ENCODE peak calls at places on chromosomes 4 and X, in four cellular contexts. One of them, this sample, is unnamed.

GRCh38 chrX:31070057-31070468 is 1.8 kb downstream of the FTHL17 start:
- DNase-seq in A549: no peak
- DNase-seq in Peyer's patch: no peak
- DNase-seq in stomach: no peak
- DNase-seq in this sample: no peak

GRCh38 chr4:59770865-59771264 is 1429.3 kb upstream of the ADGRL3 start:
- DNase-seq in Peyer's patch: no peak
- DNase-seq in A549: no peak
- DNase-seq in stomach: no peak
- DNase-seq in this sample: no peak

GRCh38 chr4:10730019-10730418 is 45.5 kb upstream of the CLNK start:
- DNase-seq in A549: no peak
- DNase-seq in stomach: no peak
- DNase-seq in Peyer's patch: no peak
- DNase-seq in this sample: no peak

GRCh38 chr4:127403523-127404084 is 229.2 kb upstream of the INTU start:
- DNase-seq in Peyer's patch: no peak
- DNase-seq in stomach: no peak
- DNase-seq in A549: no peak
- DNase-seq in this sample: no peak

GRCh38 chr4:132383571-132384199 is 765.4 kb upstream of the PCDH10 start:
- DNase-seq in Peyer's patch: no peak
- DNase-seq in A549: no peak
- DNase-seq in stomach: no peak
- DNase-seq in this sample: no peak

GRCh38 chrX:24491741-24492140 is 26.7 kb downstream of the PDK3 start:
- DNase-seq in A549: no peak
- DNase-seq in Peyer's patch: no peak
- DNase-seq in stomach: no peak
- DNase-seq in this sample: no peak

GRCh38 chr4:54423066-54423465 is 194.0 kb downstream of the PDGFRA start:
- DNase-seq in stomach: no peak
- DNase-seq in A549: no peak
- DNase-seq in Peyer's patch: no peak
- DNase-seq in this sample: peak

GRCh38 chrX:40090961-40091360 is 6.8 kb downstream of the BCOR start:
- DNase-seq in A549: no peak
- DNase-seq in Peyer's patch: no peak
- DNase-seq in stomach: no peak
- DNase-seq in this sample: no peak

GRCh38 chr4:164136181-164136616 is 617.7 kb upstream of the SMIM31 start:
- DNase-seq in stomach: no peak
- DNase-seq in A549: no peak
- DNase-seq in Peyer's patch: no peak
- DNase-seq in this sample: no peak

GRCh38 chrX:11212741-11213140 is 80.5 kb upstream of the AMELX start:
- DNase-seq in stomach: no peak
- DNase-seq in A549: no peak
- DNase-seq in Peyer's patch: no peak
- DNase-seq in this sample: no peak

GRCh38 chr4:159946983-159947645 is 844.2 kb downstream of the RAPGEF2 start:
- DNase-seq in Peyer's patch: no peak
- DNase-seq in stomach: no peak
- DNase-seq in A549: peak
- DNase-seq in this sample: peak

GRCh38 chr4:8010618-8011017 is 71.0 kb upstream of the AFAP1 start:
- DNase-seq in stomach: peak
- DNase-seq in A549: no peak
- DNase-seq in Peyer's patch: no peak
- DNase-seq in this sample: no peak

GRCh38 chr4:91114386-91114785 is 987.2 kb downstream of the CCSER1 start:
- DNase-seq in stomach: no peak
- DNase-seq in A549: no peak
- DNase-seq in Peyer's patch: no peak
- DNase-seq in this sample: no peak

GRCh38 chrX:42491145-42491907 is 286.6 kb downstream of the PPP1R2C start:
- DNase-seq in stomach: no peak
- DNase-seq in Peyer's patch: no peak
- DNase-seq in A549: no peak
- DNase-seq in this sample: no peak

GRCh38 chr4:155079866-155080265 is 128.6 kb upstream of the NPY2R start:
- DNase-seq in Peyer's patch: no peak
- DNase-seq in A549: no peak
- DNase-seq in stomach: no peak
- DNase-seq in this sample: no peak

GRCh38 chr4:34181311-34181808 is 2063.0 kb downstream of the ARAP2 start:
- DNase-seq in A549: peak
- DNase-seq in stomach: no peak
- DNase-seq in Peyer's patch: no peak
- DNase-seq in this sample: no peak

GRCh38 chrX:3295731-3296130 is 50.7 kb downstream of the MXRA5 start:
- DNase-seq in Peyer's patch: no peak
- DNase-seq in A549: peak
- DNase-seq in stomach: no peak
- DNase-seq in this sample: no peak

GRCh38 chrX:108209006-108209554 is 117.5 kb downstream of the ATG4A start:
- DNase-seq in stomach: no peak
- DNase-seq in Peyer's patch: no peak
- DNase-seq in A549: no peak
- DNase-seq in this sample: no peak

GRCh38 chrX:49271341-49271740 is 1.7 kb downstream of the PPP1R3F start:
- DNase-seq in stomach: no peak
- DNase-seq in Peyer's patch: no peak
- DNase-seq in A549: no peak
- DNase-seq in this sample: no peak

GRCh38 chr4:81427605-81427922 is 44.1 kb downstream of the RASGEF1B start:
- DNase-seq in stomach: no peak
- DNase-seq in A549: no peak
- DNase-seq in Peyer's patch: no peak
- DNase-seq in this sample: no peak

GRCh38 chrX:19839770-19840254 is 47.6 kb downstream of the SH3KBP1 start:
- DNase-seq in Peyer's patch: no peak
- DNase-seq in stomach: no peak
- DNase-seq in A549: no peak
- DNase-seq in this sample: no peak

GRCh38 chrX:123884809-123885408 is 25.1 kb downstream of the XIAP start:
- DNase-seq in A549: peak
- DNase-seq in stomach: no peak
- DNase-seq in Peyer's patch: peak
- DNase-seq in this sample: peak

GRCh38 chrX:154784149-154784985 is 20.9 kb downstream of the MPP1 start:
- DNase-seq in stomach: no peak
- DNase-seq in Peyer's patch: no peak
- DNase-seq in A549: no peak
- DNase-seq in this sample: no peak

GRCh38 chr4:170687751-170688150 is 598.0 kb upstream of the AADAT start:
- DNase-seq in A549: no peak
- DNase-seq in stomach: no peak
- DNase-seq in Peyer's patch: no peak
- DNase-seq in this sample: no peak

GRCh38 chr4:38132140-38132673 is 172.0 kb downstream of the PTTG2 start:
- DNase-seq in A549: no peak
- DNase-seq in stomach: no peak
- DNase-seq in Peyer's patch: peak
- DNase-seq in this sample: no peak

GRCh38 chr4:173534439-173534838 is 4.4 kb upstream of the HAND2 start:
- DNase-seq in A549: no peak
- DNase-seq in Peyer's patch: no peak
- DNase-seq in stomach: no peak
- DNase-seq in this sample: no peak

GRCh38 chrX:71106427-71106826 is at the start of gene CXorf65:
- DNase-seq in Peyer's patch: no peak
- DNase-seq in stomach: no peak
- DNase-seq in A549: no peak
- DNase-seq in this sample: no peak

GRCh38 chr4:149161247-149161646 is 654.4 kb downstream of the IQCM start:
- DNase-seq in stomach: no peak
- DNase-seq in Peyer's patch: no peak
- DNase-seq in A549: no peak
- DNase-seq in this sample: no peak

GRCh38 chrX:151698485-151698884 is 3.2 kb downstream of the PRRG3 start:
- DNase-seq in stomach: no peak
- DNase-seq in A549: no peak
- DNase-seq in Peyer's patch: no peak
- DNase-seq in this sample: no peak

GRCh38 chr4:186900232-186900900 is 176.7 kb upstream of the FAT1 start:
- DNase-seq in Peyer's patch: no peak
- DNase-seq in stomach: no peak
- DNase-seq in A549: peak
- DNase-seq in this sample: peak

GRCh38 chr4:37528161-37528560 is 158.0 kb downstream of the RELL1 start:
- DNase-seq in Peyer's patch: no peak
- DNase-seq in A549: peak
- DNase-seq in stomach: peak
- DNase-seq in this sample: no peak

GRCh38 chr4:39036172-39036571 is 4.0 kb upstream of the TMEM156 start:
- DNase-seq in Peyer's patch: no peak
- DNase-seq in A549: peak
- DNase-seq in stomach: no peak
- DNase-seq in this sample: no peak

GRCh38 chr4:146104541-146104940 is 71.0 kb upstream of the LSM6 start:
- DNase-seq in stomach: no peak
- DNase-seq in Peyer's patch: no peak
- DNase-seq in A549: no peak
- DNase-seq in this sample: no peak

DNA sequence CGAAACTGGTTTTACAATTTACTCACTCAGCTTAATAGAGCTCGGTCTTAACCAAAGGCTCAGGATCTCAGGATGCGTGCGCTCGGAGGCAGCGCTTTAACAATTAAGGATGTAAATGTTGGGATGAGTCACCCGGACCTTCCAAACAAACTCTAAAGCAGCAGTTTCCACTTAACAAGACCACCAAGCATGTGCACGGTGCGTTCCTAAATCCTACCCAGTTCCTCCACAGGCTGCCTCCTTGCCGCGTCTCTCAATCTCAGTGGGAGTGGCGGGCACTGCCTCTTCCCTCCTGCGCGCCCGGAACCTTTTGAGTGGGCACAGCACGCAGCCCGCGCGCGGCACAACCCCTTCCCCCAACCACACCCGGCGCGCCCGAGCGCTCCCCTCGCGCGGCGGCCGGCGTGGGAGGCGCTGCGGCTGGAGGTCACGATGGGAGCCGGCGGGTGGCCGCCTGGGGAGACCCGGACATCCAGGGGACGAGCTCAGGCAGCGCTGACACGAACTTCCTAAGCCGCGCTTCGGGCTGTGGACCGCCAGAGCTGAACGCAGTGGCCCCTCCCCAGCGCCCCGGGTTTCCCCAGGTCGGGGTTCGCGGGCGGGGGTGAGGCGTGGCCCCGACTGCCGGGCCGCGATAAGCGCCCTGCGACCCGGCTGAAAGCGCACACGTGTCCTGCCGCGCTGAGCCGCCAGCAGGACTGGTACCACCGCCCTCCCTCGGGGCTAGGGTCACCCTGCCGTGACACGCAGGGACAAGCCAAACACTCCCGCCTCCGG is at the start of gene ABCG2:
- DNase-seq in A549: peak
- DNase-seq in stomach: no peak
- DNase-seq in Peyer's patch: no peak
- DNase-seq in this sample: no peak
- TF ChIP-seq POLR2A in A549: peak
- TF ChIP-seq POLR2A in stomach: no peak
- TF ChIP-seq POLR2A in Peyer's patch: peak
- TF ChIP-seq POLR2A in this sample: peak

GRCh38 chr4:140642674-140643437 is 74.1 kb upstream of the UCP1 start:
- DNase-seq in Peyer's patch: no peak
- DNase-seq in A549: no peak
- DNase-seq in stomach: no peak
- DNase-seq in this sample: no peak

GRCh38 chr4:140643571-140644055 is 74.9 kb upstream of the UCP1 start:
- DNase-seq in stomach: no peak
- DNase-seq in Peyer's patch: no peak
- DNase-seq in A549: no peak
- DNase-seq in this sample: no peak

GRCh38 chr4:140640150-140640748 is 71.5 kb upstream of the UCP1 start:
- DNase-seq in Peyer's patch: no peak
- DNase-seq in stomach: no peak
- DNase-seq in A549: no peak
- DNase-seq in this sample: no peak

GRCh38 chr4:140641105-140641555 is 72.4 kb upstream of the UCP1 start:
- DNase-seq in Peyer's patch: no peak
- DNase-seq in A549: no peak
- DNase-seq in stomach: no peak
- DNase-seq in this sample: no peak

DNA sequence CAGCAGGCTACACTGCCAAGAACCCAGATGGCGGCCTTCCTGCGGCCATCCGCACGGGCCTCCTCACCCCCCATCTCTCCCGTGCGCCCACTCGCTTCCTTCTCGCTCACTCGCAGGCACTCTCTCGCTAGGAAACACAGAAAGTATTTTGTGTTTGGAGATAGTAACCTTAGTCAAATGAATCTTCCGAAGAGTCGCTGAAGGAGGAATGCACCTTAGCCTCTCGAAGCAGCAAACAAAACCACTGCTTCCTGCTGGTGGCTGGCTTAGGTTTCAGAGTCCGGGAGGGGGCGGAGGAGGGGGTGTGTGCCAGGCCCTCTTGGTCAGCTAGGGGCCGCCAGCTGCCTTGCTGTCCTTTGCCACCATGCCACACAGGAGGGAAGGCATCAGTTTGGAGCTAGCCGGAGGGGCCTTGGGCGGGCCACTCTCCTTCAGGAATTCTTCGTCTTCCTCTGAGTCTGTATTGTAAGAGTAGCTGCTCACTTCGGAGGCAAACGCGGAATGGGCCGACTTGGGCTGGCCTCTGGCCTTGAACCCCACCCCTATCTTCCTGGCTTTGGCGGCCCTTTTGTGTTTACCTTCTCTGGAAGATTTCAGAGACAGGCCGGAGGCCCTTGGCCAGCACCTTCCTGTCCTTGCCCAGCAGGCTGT is 73.2 kb upstream of the UCP1 start:
- DNase-seq in Peyer's patch: no peak
- DNase-seq in stomach: peak
- DNase-seq in A549: no peak
- DNase-seq in this sample: no peak
- TF ChIP-seq POLR2A in Peyer's patch: no peak
- TF ChIP-seq POLR2A in stomach: no peak
- TF ChIP-seq POLR2A in A549: no peak
- TF ChIP-seq POLR2A in this sample: no peak

GRCh38 chrX:16433021-16433420 is 216.9 kb upstream of the S100G start:
- DNase-seq in Peyer's patch: no peak
- DNase-seq in A549: no peak
- DNase-seq in stomach: no peak
- DNase-seq in this sample: no peak
- TF ChIP-seq POLR2A in Peyer's patch: no peak
- TF ChIP-seq POLR2A in A549: no peak
- TF ChIP-seq POLR2A in stomach: no peak
- TF ChIP-seq POLR2A in this sample: no peak

DNA sequence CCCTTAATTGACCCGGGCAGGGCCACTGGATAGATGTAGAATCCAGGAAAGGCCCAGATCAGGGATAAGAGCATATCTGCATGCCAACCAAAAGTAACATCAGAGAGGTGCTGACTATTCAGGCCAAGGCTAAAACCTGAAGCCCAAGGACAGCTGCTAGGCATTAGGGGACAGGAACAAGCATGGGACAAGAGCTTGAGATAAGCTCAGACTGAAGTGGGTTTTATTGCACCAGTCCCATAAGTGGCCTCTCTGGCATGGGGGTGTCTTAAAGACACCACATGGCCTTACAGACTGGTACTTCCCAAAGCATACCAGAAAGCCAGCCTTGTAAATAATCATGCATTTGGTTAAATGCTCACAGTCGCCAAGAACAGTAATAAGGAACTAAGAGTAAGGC is 376.1 kb downstream of the FBXW7 start:
- DNase-seq in Peyer's patch: no peak
- DNase-seq in stomach: no peak
- DNase-seq in A549: no peak
- DNase-seq in this sample: no peak
- TF ChIP-seq POLR2A in Peyer's patch: no peak
- TF ChIP-seq POLR2A in stomach: no peak
- TF ChIP-seq POLR2A in A549: no peak
- TF ChIP-seq POLR2A in this sample: no peak

This sample was measured in H54.